ENCODE peak calls at places on chromosomes 4 and X, in four cellular contexts. One of them, this sample, is unnamed. For H4K20me1, the result is how much of the 10 kb centered on the place peaks cover.

GRCh38 chr4:101264550-101264949 is 82.8 kb downstream of the PPP3CA start:
- DNase-seq in fibroblast of lung: no peak
- DNase-seq in OCI-LY7: no peak
- DNase-seq in SK-N-SH: no peak
- DNase-seq in this sample: no peak

GRCh38 chr4:168685136-168685535 is 188.3 kb downstream of the PALLD start:
- DNase-seq in fibroblast of lung: no peak
- DNase-seq in OCI-LY7: peak
- DNase-seq in SK-N-SH: no peak
- DNase-seq in this sample: no peak

GRCh38 chr4:29052266-29052665 is 1667.9 kb upstream of the PCDH7 start:
- DNase-seq in fibroblast of lung: no peak
- DNase-seq in OCI-LY7: no peak
- DNase-seq in SK-N-SH: no peak
- DNase-seq in this sample: peak

GRCh38 chr4:37890501-37891220 is at the start of gene TBC1D1:
- DNase-seq in fibroblast of lung: no peak
- DNase-seq in OCI-LY7: peak
- DNase-seq in SK-N-SH: peak
- DNase-seq in this sample: peak

GRCh38 chrX:38649674-38650647 is 88.6 kb downstream of the TSPAN7 start:
- DNase-seq in fibroblast of lung: no peak
- DNase-seq in OCI-LY7: no peak
- DNase-seq in SK-N-SH: no peak
- DNase-seq in this sample: no peak

GRCh38 chr4:62344915-62345314 is 1144.8 kb downstream of the ADGRL3 start:
- DNase-seq in fibroblast of lung: no peak
- DNase-seq in OCI-LY7: no peak
- DNase-seq in SK-N-SH: no peak
- DNase-seq in this sample: no peak

GRCh38 chr4:54556081-54556480 is 101.7 kb upstream of the KIT start:
- DNase-seq in fibroblast of lung: no peak
- DNase-seq in OCI-LY7: no peak
- DNase-seq in SK-N-SH: no peak
- DNase-seq in this sample: no peak

GRCh38 chr4:153169811-153170210 is 34.4 kb upstream of the TRIM2 start:
- DNase-seq in fibroblast of lung: no peak
- DNase-seq in OCI-LY7: no peak
- DNase-seq in SK-N-SH: no peak
- DNase-seq in this sample: no peak

GRCh38 chrX:150581093-150581775 is 12.8 kb downstream of the MTM1 start:
- DNase-seq in fibroblast of lung: peak
- DNase-seq in OCI-LY7: no peak
- DNase-seq in SK-N-SH: no peak
- DNase-seq in this sample: no peak

GRCh38 chrX:21373637-21374162 is 518 bp upstream of the CNKSR2 start:
- DNase-seq in fibroblast of lung: no peak
- DNase-seq in OCI-LY7: no peak
- DNase-seq in SK-N-SH: no peak
- DNase-seq in this sample: peak

GRCh38 chr4:2417765-2418651 is at the start of gene ZFYVE28:
- DNase-seq in fibroblast of lung: no peak
- DNase-seq in OCI-LY7: no peak
- DNase-seq in SK-N-SH: no peak
- DNase-seq in this sample: peak

GRCh38 chr4:110007217-110007616 is 94.5 kb downstream of the EGF start:
- DNase-seq in fibroblast of lung: no peak
- DNase-seq in OCI-LY7: no peak
- DNase-seq in SK-N-SH: no peak
- DNase-seq in this sample: no peak

GRCh38 chr4:113893546-113893945 is 85.9 kb downstream of the ARSJ start:
- DNase-seq in fibroblast of lung: no peak
- DNase-seq in OCI-LY7: peak
- DNase-seq in SK-N-SH: no peak
- DNase-seq in this sample: no peak

GRCh38 chr4:6771229-6771671 is 11.3 kb upstream of the KIAA0232 start:
- DNase-seq in fibroblast of lung: peak
- DNase-seq in OCI-LY7: no peak
- DNase-seq in SK-N-SH: no peak
- DNase-seq in this sample: no peak
- TF ChIP-seq CTCF in fibroblast of lung: no peak
- TF ChIP-seq CTCF in OCI-LY7: no peak
- TF ChIP-seq CTCF in SK-N-SH: no peak
- TF ChIP-seq CTCF in this sample: no peak

DNA sequence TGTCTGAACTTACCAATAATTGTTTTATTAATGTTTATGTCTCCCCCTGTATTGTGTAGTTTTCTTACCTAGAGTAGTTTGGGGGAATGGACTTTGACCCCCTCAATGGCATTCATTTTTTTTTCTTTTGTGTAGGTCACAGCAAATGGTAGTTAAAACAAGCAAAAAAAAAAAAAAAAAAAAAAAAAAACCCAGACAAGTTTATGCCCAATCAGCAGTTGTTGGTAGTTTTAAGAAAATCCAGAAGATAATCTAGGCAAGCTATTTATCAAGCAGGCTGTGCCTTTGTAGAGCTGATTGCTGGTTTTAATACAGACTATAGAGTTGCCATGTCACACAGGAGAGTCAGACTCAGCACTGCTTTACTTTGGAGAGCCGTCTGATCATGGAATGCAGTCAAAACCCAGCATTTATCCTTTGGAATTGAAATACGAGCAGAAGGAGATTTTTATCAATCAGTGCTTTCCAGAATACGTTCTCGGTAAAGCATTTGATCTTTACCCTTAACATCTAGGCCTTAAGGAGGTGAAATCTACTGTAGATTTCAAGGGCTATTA is 16.6 kb downstream of the DCUN1D4 start:
- DNase-seq in fibroblast of lung: peak
- DNase-seq in OCI-LY7: no peak
- DNase-seq in SK-N-SH: no peak
- DNase-seq in this sample: no peak
- H4K20me1 ChIP-seq in fibroblast of lung: under half
- H4K20me1 ChIP-seq in OCI-LY7: under half
- H4K20me1 ChIP-seq in SK-N-SH: half or more
- H4K20me1 ChIP-seq in this sample: half or more

GRCh38 chr4:112889619-112890294 is 159.7 kb upstream of the ANK2 start:
- DNase-seq in fibroblast of lung: peak
- DNase-seq in OCI-LY7: no peak
- DNase-seq in SK-N-SH: no peak
- DNase-seq in this sample: no peak

GRCh38 chr4:112885897-112886296 is 163.6 kb upstream of the ANK2 start:
- DNase-seq in fibroblast of lung: no peak
- DNase-seq in OCI-LY7: no peak
- DNase-seq in SK-N-SH: no peak
- DNase-seq in this sample: peak

GRCh38 chr4:112889199-112889598 is 160.3 kb upstream of the ANK2 start:
- DNase-seq in fibroblast of lung: no peak
- DNase-seq in OCI-LY7: no peak
- DNase-seq in SK-N-SH: no peak
- DNase-seq in this sample: no peak

GRCh38 chr4:112894480-112894879 is 155.0 kb upstream of the ANK2 start:
- DNase-seq in fibroblast of lung: no peak
- DNase-seq in OCI-LY7: no peak
- DNase-seq in SK-N-SH: no peak
- DNase-seq in this sample: no peak

GRCh38 chr4:112888617-112889016 is 160.8 kb upstream of the ANK2 start:
- DNase-seq in fibroblast of lung: no peak
- DNase-seq in OCI-LY7: no peak
- DNase-seq in SK-N-SH: no peak
- DNase-seq in this sample: no peak
- H2AFZ ChIP-seq in fibroblast of lung: no peak
- H2AFZ ChIP-seq in OCI-LY7: no peak
- H2AFZ ChIP-seq in SK-N-SH: no peak
- H2AFZ ChIP-seq in this sample: no peak

GRCh38 chr4:123856689-123857545 is 460.3 kb downstream of the SPRY1 start:
- DNase-seq in fibroblast of lung: peak
- DNase-seq in OCI-LY7: no peak
- DNase-seq in SK-N-SH: peak
- DNase-seq in this sample: peak
- TF ChIP-seq CTCF in fibroblast of lung: peak
- TF ChIP-seq CTCF in OCI-LY7: no peak
- TF ChIP-seq CTCF in SK-N-SH: no peak
- TF ChIP-seq CTCF in this sample: peak

DNA sequence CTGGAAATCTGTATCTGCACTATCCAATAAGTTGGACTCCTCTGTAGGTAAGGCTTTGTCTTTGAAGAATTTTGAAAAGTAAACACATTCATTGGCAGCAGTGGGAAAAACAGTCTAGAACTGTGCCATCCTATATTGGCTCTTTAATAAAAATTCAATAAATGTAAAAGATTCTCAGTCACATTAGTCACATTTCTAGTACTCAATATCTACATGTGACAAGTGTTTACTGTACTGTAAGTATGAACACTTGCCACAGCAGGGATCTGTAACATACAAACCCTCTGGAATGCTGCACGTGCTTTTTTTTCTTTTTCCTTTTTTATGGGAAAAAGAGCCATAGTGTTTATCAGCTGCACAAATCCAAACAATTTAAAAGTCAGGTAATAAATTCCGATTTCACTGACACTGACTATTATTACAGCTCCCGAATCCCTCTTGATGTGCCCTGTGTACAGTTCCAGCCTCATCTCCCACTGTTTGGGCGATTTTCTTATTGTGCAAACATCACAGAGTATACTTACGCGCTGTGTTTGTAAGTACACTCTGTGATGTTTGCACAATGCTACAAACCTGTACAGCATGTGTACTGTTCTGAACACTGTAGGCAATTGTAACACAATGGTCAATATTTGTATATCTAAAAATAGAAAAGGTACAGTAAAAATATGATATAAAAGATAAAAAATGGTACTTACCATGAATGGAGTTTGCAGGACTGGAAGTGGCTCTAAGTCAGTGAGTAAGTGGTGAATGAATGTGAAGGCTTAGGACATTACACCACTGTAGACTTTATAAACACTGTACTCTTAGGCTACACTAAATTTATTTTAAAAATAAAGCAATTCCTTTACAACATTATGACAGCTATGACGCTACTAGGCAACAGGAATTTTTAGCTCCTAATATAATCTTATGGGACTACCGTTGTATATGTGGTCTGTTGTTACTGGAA is 8.7 kb downstream of the PYURF start:
- DNase-seq in fibroblast of lung: no peak
- DNase-seq in OCI-LY7: no peak
- DNase-seq in SK-N-SH: no peak
- DNase-seq in this sample: no peak
- H4K20me1 ChIP-seq in fibroblast of lung: under half
- H4K20me1 ChIP-seq in OCI-LY7: under half
- H4K20me1 ChIP-seq in SK-N-SH: under half
- H4K20me1 ChIP-seq in this sample: under half

GRCh38 chrX:40176256-40176978 is 78.7 kb upstream of the BCOR start:
- DNase-seq in fibroblast of lung: peak
- DNase-seq in OCI-LY7: peak
- DNase-seq in SK-N-SH: peak
- DNase-seq in this sample: peak
- H2AFZ ChIP-seq in fibroblast of lung: no peak
- H2AFZ ChIP-seq in OCI-LY7: no peak
- H2AFZ ChIP-seq in SK-N-SH: peak
- H2AFZ ChIP-seq in this sample: no peak